ENCODE peak calls at places on chromosomes 16 and 17, in ten cellular contexts. O is stomach, W is A549, Z is H1, I is left ventricle myocardium inferior, D is choroid plexus epithelial cell, X is esophagus squamous epithelium, P is HFF-Myc, K is lower leg skin, F is fibroblast of mammary gland. M is an unnamed sample.

GRCh38 chr16:8852534-8852933 is 16.3 kb downstream of the CARHSP1 start:
- DNase-seq in O (no peak), W (no peak), Z (no peak), I (no peak), D (no peak), X (no peak), P (no peak), K (no peak), F (peak; percentile 52), M (no peak)

GRCh38 chr17:16495561-16495960 is 3.6 kb upstream of the LRRC75A start:
- DNase-seq in O (no peak), W (no peak), Z (no peak), I (no peak), D (no peak), X (no peak), P (no peak), K (no peak), F (no peak), M (no peak)

GRCh38 chr17:58870747-58871146 is 115.1 kb downstream of the PPM1E start:
- DNase-seq in O (no peak), W (no peak), Z (no peak), I (no peak), D (peak; percentile 8), X (no peak), P (no peak), K (no peak), F (peak; percentile 1), M (no peak)

GRCh38 chr16:11038305-11038704 is 93.9 kb downstream of the CLEC16A start:
- DNase-seq in O (no peak), W (no peak), Z (no peak), I (no peak), D (no peak), X (no peak), P (no peak), K (no peak), F (no peak), M (no peak)

GRCh38 chr16:88439706-88440105 is 13.4 kb upstream of the ZFPM1 start:
- DNase-seq in O (no peak), W (no peak), Z (no peak), I (no peak), D (no peak), X (no peak), P (no peak), K (no peak), F (no peak), M (no peak)

GRCh38 chr16:55204923-55205322 is 119.1 kb upstream of the IRX6 start:
- DNase-seq in O (no peak), W (no peak), Z (no peak), I (no peak), D (no peak), X (no peak), P (no peak), K (no peak), F (no peak), M (no peak)

GRCh38 chr17:54085020-54085419 is 262.3 kb downstream of the KIF2B start:
- DNase-seq in O (no peak), W (no peak), Z (no peak), I (no peak), D (no peak), X (no peak), P (no peak), K (no peak), F (no peak), M (no peak)

GRCh38 chr16:86523166-86523740 is 12.9 kb downstream of the FOXF1 start:
- DNase-seq in O (no peak), W (no peak), Z (no peak), I (peak; percentile 0), D (no peak), X (no peak), P (no peak), K (no peak), F (no peak), M (no peak)

GRCh38 chr16:3954411-3954921 is 74.0 kb upstream of the CREBBP start:
- DNase-seq in O (no peak), W (no peak), Z (no peak), I (no peak), D (peak; percentile 55), X (no peak), P (no peak), K (no peak), F (no peak), M (peak; percentile 57)
- TF ChIP-seq CTCF in O (no peak), W (no peak), Z (no peak), I (no peak), D (peak; percentile 32), X (no peak), P (no peak), K (no peak), F (no peak), M (no peak)

DNA sequence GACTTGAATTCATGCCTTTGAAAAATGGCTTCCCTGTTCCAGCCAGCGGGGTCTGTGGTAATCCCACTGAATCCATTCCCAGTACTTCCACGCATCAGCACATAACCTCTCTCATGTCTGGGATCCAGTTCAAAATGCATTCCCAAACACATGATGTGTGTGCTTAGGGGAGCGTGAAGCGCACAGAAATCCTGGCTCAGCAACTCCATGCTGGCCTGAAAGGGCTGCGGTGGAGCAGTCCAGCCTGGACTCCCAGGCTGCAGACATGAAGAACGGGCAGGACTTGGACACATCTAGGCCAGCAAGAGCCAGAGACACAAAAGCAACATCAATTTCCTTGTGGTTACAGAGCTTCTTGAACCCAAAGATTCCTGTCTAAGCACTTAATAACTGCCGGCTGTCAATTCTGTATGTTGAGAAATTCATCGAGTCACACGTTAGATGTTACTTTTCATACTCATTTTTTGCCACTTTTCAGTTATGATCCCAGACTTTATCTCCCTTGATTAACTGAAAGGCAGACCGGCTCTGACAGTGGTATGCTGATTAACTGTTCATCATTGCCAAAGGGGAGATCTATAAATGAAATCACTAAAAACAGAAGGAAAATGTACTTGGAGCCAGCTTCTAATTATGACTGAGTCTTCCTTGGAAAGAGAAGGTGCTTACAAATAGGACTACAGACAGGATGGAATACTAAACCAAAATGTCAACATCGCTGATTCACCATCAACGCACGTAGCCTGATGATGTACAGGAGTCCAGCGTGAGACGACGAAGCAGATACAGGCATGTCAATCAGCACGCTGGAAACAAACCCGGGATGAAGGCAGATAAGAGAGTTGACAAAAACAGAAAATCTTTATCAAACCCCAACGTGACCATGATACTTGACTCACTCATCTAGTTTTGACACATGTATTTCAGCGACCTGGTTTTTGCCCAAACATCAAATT is 23.0 kb downstream of the NSMCE1 start:
- DNase-seq in O (no peak), W (peak; percentile 65), Z (no peak), I (no peak), D (peak; percentile 94), X (no peak), P (no peak), K (peak; percentile 86), F (peak; percentile 98), M (peak; percentile 70)
- H3K4me3 ChIP-seq in O (no peak overlapping the region), W (no peak overlapping the region), Z (no peak overlapping the region), I (no peak overlapping the region), D (no peak overlapping the region), X (no peak overlapping the region), P (no peak overlapping the region), K (no peak overlapping the region), F (no peak overlapping the region), M (no peak overlapping the region)

GRCh38 chr16:84183572-84183875 is 3.3 kb downstream of the TAF1C start:
- DNase-seq in O (no peak), W (no peak), Z (no peak), I (no peak), D (no peak), X (no peak), P (no peak), K (no peak), F (no peak), M (no peak)

GRCh38 chr16:84182680-84183571 is 3.9 kb downstream of the TAF1C start:
- DNase-seq in O (no peak), W (no peak), Z (no peak), I (no peak), D (no peak), X (no peak), P (no peak), K (no peak), F (no peak), M (no peak)

GRCh38 chr16:84182104-84182503 is 4.8 kb downstream of the TAF1C start:
- DNase-seq in O (no peak), W (no peak), Z (no peak), I (no peak), D (no peak), X (no peak), P (no peak), K (no peak), F (no peak), M (no peak)

GRCh38 chr16:84184775-84185174 is 2.1 kb downstream of the TAF1C start:
- DNase-seq in O (no peak), W (no peak), Z (no peak), I (peak; percentile 49), D (no peak), X (no peak), P (no peak), K (no peak), F (no peak), M (no peak)

DNA sequence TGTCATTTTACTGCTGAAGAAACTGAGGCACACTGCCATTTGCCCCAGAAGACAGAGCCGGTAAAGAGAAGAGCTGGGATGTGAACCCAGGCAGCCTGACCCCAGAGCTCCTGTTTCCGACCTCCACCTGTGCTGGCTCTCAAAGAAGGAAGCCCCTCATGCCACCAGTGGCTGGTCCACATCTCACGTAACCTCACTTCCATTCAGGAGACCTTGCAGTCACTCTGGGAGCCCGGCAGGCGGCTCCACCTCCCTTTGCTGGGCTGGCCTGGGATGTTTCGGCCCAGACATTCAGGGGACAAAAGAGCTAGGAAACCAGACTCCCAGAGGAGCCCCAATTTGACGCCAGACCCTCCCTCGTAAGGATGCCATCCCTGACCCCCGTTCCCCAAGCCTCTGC is 2.9 kb downstream of the TAF1C start:
- DNase-seq in O (no peak), W (peak; percentile 69), Z (no peak), I (no peak), D (no peak), X (no peak), P (no peak), K (no peak), F (no peak), M (peak; percentile 21)
- TF ChIP-seq CTCF in O (no peak), W (peak; percentile 61), Z (peak; percentile 27), I (peak; percentile 57), D (peak; percentile 50), X (peak; percentile 15), P (no peak), K (no peak), F (peak; percentile 37), M (no peak)

GRCh38 chr17:36601303-36602029 is at the start of gene MRM1:
- DNase-seq in O (peak; percentile 94), W (peak; percentile 89), Z (peak; percentile 93), I (peak; percentile 94), D (peak; percentile 90), X (peak; percentile 70), P (peak; percentile 87), K (peak; percentile 98), F (peak; percentile 87), M (peak; percentile 98)

GRCh38 chr17:36599546-36600250 is 1.7 kb upstream of the MRM1 start:
- DNase-seq in O (no peak), W (no peak), Z (no peak), I (no peak), D (no peak), X (no peak), P (no peak), K (peak; percentile 75), F (no peak), M (no peak)

GRCh38 chr17:36600477-36600876 is 906 bp upstream of the MRM1 start:
- DNase-seq in O (no peak), W (no peak), Z (no peak), I (no peak), D (no peak), X (no peak), P (no peak), K (peak; percentile 77), F (no peak), M (no peak)

GRCh38 chr17:36602030-36602737 is 801 bp downstream of the MRM1 start:
- DNase-seq in O (no peak), W (no peak), Z (peak; percentile 65), I (no peak), D (peak; percentile 18), X (no peak), P (no peak), K (peak; percentile 87), F (no peak), M (no peak)

GRCh38 chr17:36600936-36601302 is 464 bp upstream of the MRM1 start:
- DNase-seq in O (no peak), W (no peak), Z (no peak), I (no peak), D (peak; percentile 50), X (no peak), P (no peak), K (no peak), F (peak; percentile 18), M (no peak)
- H3K4me3 ChIP-seq in O (peak overlapping the region; percentile 68), W (peak overlapping the region; percentile 66), Z (peak overlapping the region; percentile 94), I (peak overlapping the region; percentile 89), D (peak overlapping the region; percentile 96), X (peak overlapping the region; percentile 93), P (peak overlapping the region; percentile 88), K (peak overlapping the region; percentile 68), F (peak overlapping the region; percentile 86), M (peak overlapping the region; percentile 97)